ENCODE peak calls at places on chromosomes 1 and 21, in five cellular contexts. D is K562, T is breast epithelium, C is body of pancreas, R is ovary. V is an unnamed sample.

GRCh38 chr1:22105611-22106207 is 37.2 kb downstream of the WNT4 start:
- DNase-seq in D (peak), T (no peak), C (no peak), R (no peak), V (no peak)

GRCh38 chr1:94973271-94973922 is 46.5 kb upstream of the CNN3 start:
- DNase-seq in D (no peak), T (no peak), C (no peak), R (no peak), V (no peak)

GRCh38 chr1:225735252-225736149 is 42.1 kb upstream of the SRP9 start:
- DNase-seq in D (no peak), T (peak), C (peak), R (peak), V (no peak)

GRCh38 chr1:180433873-180434272 is 68.5 kb downstream of the ACBD6 start:
- DNase-seq in D (no peak), T (no peak), C (no peak), R (no peak), V (no peak)

GRCh38 chr1:109635862-109636200 is 16.2 kb downstream of the AMPD2 start:
- DNase-seq in D (no peak), T (no peak), C (no peak), R (no peak), V (peak)

GRCh38 chr21:45421071-45421845 is 16.3 kb downstream of the COL18A1 start:
- DNase-seq in D (no peak), T (peak), C (peak), R (peak), V (no peak)

GRCh38 chr1:201655243-201655642 is 116.3 kb downstream of the NAV1 start:
- DNase-seq in D (peak), T (peak), C (no peak), R (no peak), V (no peak)

GRCh38 chr1:218330043-218330623 is 15.0 kb upstream of the TGFB2 start:
- DNase-seq in D (peak), T (no peak), C (no peak), R (no peak), V (no peak)

GRCh38 chr21:36237441-36237840 is 80.8 kb downstream of the DOP1B start:
- DNase-seq in D (no peak), T (no peak), C (no peak), R (no peak), V (no peak)

GRCh38 chr21:34144224-34144623 is 70.8 kb downstream of the MRPS6 start:
- DNase-seq in D (no peak), T (no peak), C (no peak), R (no peak), V (no peak)

GRCh38 chr1:180261524-180262160 is 31.6 kb downstream of the LHX4 start:
- DNase-seq in D (no peak), T (no peak), C (no peak), R (no peak), V (no peak)

GRCh38 chr1:2360588-2361364 is 30.6 kb downstream of the MORN1 start:
- DNase-seq in D (no peak), T (no peak), C (no peak), R (no peak), V (no peak)

GRCh38 chr1:214747050-214747615 is 144.1 kb downstream of the CENPF start:
- DNase-seq in D (no peak), T (no peak), C (no peak), R (no peak), V (no peak)

GRCh38 chr1:149914545-149914944 is 3.1 kb downstream of the SV2A start:
- DNase-seq in D (no peak), T (no peak), C (no peak), R (no peak), V (no peak)

GRCh38 chr1:181803421-181803820 is 258.1 kb downstream of the ZNF648 start:
- DNase-seq in D (no peak), T (no peak), C (no peak), R (no peak), V (peak)

GRCh38 chr21:35048183-35048601 is 910 bp downstream of the RUNX1 start:
- DNase-seq in D (no peak), T (no peak), C (no peak), R (no peak), V (peak)

GRCh38 chr1:1091344-1092148 is 17.4 kb upstream of the RNF223 start:
- DNase-seq in D (peak), T (no peak), C (no peak), R (no peak), V (no peak)

GRCh38 chr1:16174261-16174871 is 18.5 kb upstream of the EPHA2 start:
- DNase-seq in D (no peak), T (no peak), C (no peak), R (no peak), V (no peak)

GRCh38 chr1:234978397-234979291 is 150.0 kb downstream of the TOMM20 start:
- DNase-seq in D (peak), T (no peak), C (peak), R (no peak), V (no peak)

GRCh38 chr1:17184822-17185484 is 20.0 kb upstream of the PADI1 start:
- DNase-seq in D (no peak), T (no peak), C (no peak), R (no peak), V (no peak)

GRCh38 chr21:32771134-32771523 is 426 bp downstream of the PAXBP1 start:
- DNase-seq in D (peak), T (peak), C (peak), R (peak), V (no peak)

GRCh38 chr1:14783592-14783886 is 185.1 kb downstream of the KAZN start:
- DNase-seq in D (no peak), T (no peak), C (no peak), R (no peak), V (no peak)

GRCh38 chr1:186139706-186140105 is 235.3 kb downstream of the TPR start:
- DNase-seq in D (no peak), T (peak), C (no peak), R (no peak), V (no peak)

GRCh38 chr1:201399018-201399351 is at the start of gene LAD1:
- DNase-seq in D (no peak), T (no peak), C (no peak), R (no peak), V (no peak)

GRCh38 chr21:43744725-43745124 is 25.8 kb downstream of the PDXK start:
- DNase-seq in D (no peak), T (no peak), C (no peak), R (no peak), V (no peak)

GRCh38 chr1:37682334-37682987 is 9.9 kb upstream of the CDCA8 start:
- DNase-seq in D (peak), T (peak), C (peak), R (peak), V (peak)

GRCh38 chr21:29318354-29318753 is 19.6 kb downstream of the BACH1 start:
- DNase-seq in D (no peak), T (no peak), C (peak), R (no peak), V (no peak)

GRCh38 chr1:22379566-22379965 is 72.1 kb upstream of the ZBTB40 start:
- DNase-seq in D (no peak), T (no peak), C (no peak), R (no peak), V (no peak)

GRCh38 chr1:28917757-28918118 is 3.4 kb downstream of the EPB41 start:
- DNase-seq in D (no peak), T (no peak), C (no peak), R (no peak), V (no peak)

GRCh38 chr1:28910379-28911125 is 3.8 kb upstream of the EPB41 start:
- DNase-seq in D (no peak), T (no peak), C (no peak), R (no peak), V (no peak)

GRCh38 chr1:28913786-28914227 is 562 bp upstream of the EPB41 start:
- DNase-seq in D (no peak), T (no peak), C (no peak), R (no peak), V (no peak)

GRCh38 chr1:28915036-28915895 is 897 bp downstream of the EPB41 start:
- DNase-seq in D (no peak), T (no peak), C (peak), R (peak), V (peak)

DNA sequence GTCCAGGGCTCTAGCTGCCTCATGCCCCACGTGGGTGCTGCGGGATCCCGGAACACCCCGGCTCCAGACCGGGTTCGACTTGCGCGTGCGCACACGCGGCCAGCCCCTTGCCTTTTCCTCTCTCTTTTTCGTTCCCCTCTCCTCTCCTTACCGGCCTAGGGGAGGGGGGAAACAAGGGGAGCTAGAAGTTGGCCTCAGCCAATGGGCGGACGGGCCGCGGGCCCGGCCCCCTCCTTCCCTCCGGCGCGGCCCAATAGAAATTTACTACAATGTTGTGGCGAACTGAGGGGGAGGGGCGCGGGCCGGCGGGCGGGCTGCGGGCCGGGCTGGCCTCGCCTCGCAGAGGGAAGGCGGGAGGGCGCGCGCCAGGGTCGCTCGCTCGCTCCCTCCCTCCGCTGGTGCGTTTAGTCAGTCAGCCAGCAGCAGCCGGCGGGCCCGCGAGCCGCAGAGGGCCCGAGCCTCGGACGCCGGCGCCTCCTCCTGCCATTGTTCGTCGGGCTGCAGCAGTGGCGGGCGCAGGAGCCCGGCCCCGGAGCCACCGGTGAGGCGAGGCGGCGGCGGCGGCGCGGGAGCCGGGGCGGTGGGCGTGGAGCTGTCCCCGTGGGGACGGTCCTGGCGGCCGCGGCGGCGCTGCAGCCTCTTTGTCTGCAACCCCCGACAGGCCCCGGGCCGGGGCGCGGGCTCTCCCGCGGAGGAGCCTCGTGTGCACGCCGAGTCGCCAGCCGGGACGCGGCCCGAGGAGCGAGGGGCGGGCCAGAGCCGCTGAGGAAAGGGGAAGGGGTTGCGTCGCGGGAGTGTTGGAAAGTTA is at the start of gene EPB41:
- DNase-seq in D (peak), T (peak), C (peak), R (peak), V (peak)
- TF ChIP-seq POLR2A in D (no peak), T (no peak), C (peak), R (peak), V (no peak)

GRCh38 chr1:209803568-209803967 is 2.4 kb downstream of the IRF6 start:
- DNase-seq in D (no peak), T (no peak), C (no peak), R (no peak), V (no peak)
- H3K4me3 ChIP-seq in D (no peak), T (peak), C (no peak), R (no peak), V (no peak)

GRCh38 chr21:15242906-15243305 is 178.1 kb upstream of the NRIP1 start:
- DNase-seq in D (no peak), T (no peak), C (no peak), R (no peak), V (no peak)
- H3K27ac ChIP-seq in D (no peak), T (no peak), C (no peak), R (no peak), V (no peak)

GRCh38 chr1:19762175-19762779 is 37.4 kb downstream of the TMCO4 start:
- DNase-seq in D (peak), T (no peak), C (peak), R (peak), V (no peak)
- TF ChIP-seq POLR2A in D (no peak), T (no peak), C (no peak), R (no peak), V (no peak)

V was measured in esophagus muscularis mucosa.